ENCODE peak calls at places on chromosome 14, in seven cellular contexts. F, V, C, X, P, Z and N are unnamed samples.

GRCh38 chr14:69501362-69501964 is 16.9 kb downstream of the PLEKHD1 start:
- DNase-seq in F (peak), V (no peak), C (no peak), X (no peak), P (no peak), Z (no peak), N (no peak)

GRCh38 chr14:24875203-24875840 is 174.6 kb downstream of the STXBP6 start:
- DNase-seq in F (peak), V (no peak), C (no peak), X (no peak), P (no peak), Z (no peak), N (no peak)

GRCh38 chr14:105844047-105844630 is 317.8 kb downstream of the TMEM121 start:
- DNase-seq in F (no peak), V (no peak), C (peak), X (no peak), P (no peak), Z (no peak), N (no peak)

GRCh38 chr14:26113930-26114329 is 483.9 kb downstream of the NOVA1 start:
- DNase-seq in F (no peak), V (no peak), C (no peak), X (no peak), P (no peak), Z (no peak), N (no peak)

GRCh38 chr14:104263671-104264358 is 125.4 kb downstream of the KIF26A start:
- DNase-seq in F (no peak), V (no peak), C (peak), X (no peak), P (no peak), Z (no peak), N (no peak)

GRCh38 chr14:67532998-67533753 is at the start of gene PLEKHH1:
- DNase-seq in F (peak), V (peak), C (peak), X (peak), P (peak), Z (peak), N (peak)

GRCh38 chr14:82366803-82367202 is 833.1 kb upstream of the SEL1L start:
- DNase-seq in F (no peak), V (no peak), C (no peak), X (no peak), P (peak), Z (no peak), N (no peak)

GRCh38 chr14:40656301-40656700 is 950.4 kb upstream of the LRFN5 start:
- DNase-seq in F (no peak), V (no peak), C (no peak), X (no peak), P (no peak), Z (no peak), N (no peak)

GRCh38 chr14:58865520-58866281 is 227.9 kb downstream of the DACT1 start:
- DNase-seq in F (peak), V (no peak), C (no peak), X (peak), P (no peak), Z (no peak), N (peak)

GRCh38 chr14:90398315-90398811 is 1.5 kb downstream of the CALM1 start:
- DNase-seq in F (no peak), V (no peak), C (peak), X (peak), P (peak), Z (no peak), N (peak)

GRCh38 chr14:20580242-20580641 is 7.6 kb downstream of the RNASE11 start:
- DNase-seq in F (no peak), V (no peak), C (no peak), X (no peak), P (no peak), Z (no peak), N (no peak)
- H3K4ac ChIP-seq in F (no peak), V (no peak), C (no peak), X (no peak), P (no peak), Z (no peak), N (no peak)

DNA sequence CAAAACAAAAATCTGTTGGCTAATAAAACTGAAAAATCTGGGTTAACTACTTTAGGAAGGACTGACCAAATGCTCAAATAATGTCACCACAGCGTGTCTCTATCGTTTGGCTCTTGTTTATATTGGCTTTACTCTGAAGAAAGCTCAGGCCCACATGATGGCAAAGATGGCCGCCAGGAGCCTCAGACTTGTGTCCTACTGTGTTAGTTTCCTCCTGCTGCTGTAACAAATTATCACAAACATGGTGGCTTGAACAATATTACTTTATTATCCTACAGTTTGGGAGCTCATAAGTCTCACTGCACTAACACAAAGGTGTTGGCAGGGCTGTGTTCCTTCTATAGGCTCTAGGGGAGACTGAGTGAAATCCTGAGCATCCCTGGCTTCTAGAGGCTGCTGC is 303.0 kb downstream of the DAD1 start:
- DNase-seq in F (no peak), V (no peak), C (no peak), X (no peak), P (no peak), Z (no peak), N (no peak)
- H3K4ac ChIP-seq in F (no peak), V (no peak), C (no peak), X (no peak), P (no peak), Z (no peak), N (no peak)

DNA sequence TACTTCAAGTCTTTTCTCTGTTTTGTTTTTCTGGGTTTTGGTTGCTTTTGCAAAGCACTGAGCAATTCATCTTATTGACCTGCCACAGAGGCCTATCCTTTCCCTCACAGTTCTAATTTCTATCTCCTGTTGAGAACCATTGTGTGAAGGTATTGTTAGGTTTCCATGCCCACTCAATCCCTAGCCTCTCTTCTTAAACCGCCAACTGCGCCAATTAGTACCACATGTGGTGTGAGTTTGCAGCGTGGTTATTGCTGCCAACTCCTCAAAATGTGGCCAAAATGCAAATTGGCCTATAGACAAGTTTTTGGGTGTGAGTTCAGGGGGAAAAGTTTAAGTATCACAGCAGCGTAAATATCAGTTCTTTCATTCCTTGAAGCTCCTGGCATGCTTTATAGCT is 232.6 kb downstream of the FLRT2 start:
- DNase-seq in F (no peak), V (peak), C (no peak), X (no peak), P (no peak), Z (no peak), N (no peak)
- H3K4ac ChIP-seq in F (no peak), V (no peak), C (no peak), X (no peak), P (no peak), Z (no peak), N (no peak)

DNA sequence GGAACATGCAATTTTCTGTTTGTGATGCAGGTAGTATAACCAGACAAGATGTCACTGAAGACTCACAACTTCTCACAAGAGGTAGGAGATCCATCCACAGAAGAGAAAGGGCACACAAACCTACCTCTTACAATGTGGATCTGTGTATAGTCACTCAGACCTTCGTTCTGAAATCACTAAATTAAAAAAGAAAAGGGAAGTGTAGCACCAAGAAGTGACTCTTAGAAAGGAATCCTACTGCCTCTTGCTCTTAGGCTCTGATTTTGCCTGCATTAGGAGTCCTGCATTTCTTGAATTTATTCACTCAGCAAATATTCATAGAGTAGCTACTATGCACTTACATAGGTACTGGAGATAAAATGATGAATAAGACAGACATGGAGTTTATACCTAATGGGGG is 347.6 kb downstream of the BMP4 start:
- DNase-seq in F (no peak), V (no peak), C (no peak), X (no peak), P (no peak), Z (no peak), N (no peak)
- H3K4ac ChIP-seq in F (no peak), V (no peak), C (no peak), X (no peak), P (no peak), Z (no peak), N (no peak)

DNA sequence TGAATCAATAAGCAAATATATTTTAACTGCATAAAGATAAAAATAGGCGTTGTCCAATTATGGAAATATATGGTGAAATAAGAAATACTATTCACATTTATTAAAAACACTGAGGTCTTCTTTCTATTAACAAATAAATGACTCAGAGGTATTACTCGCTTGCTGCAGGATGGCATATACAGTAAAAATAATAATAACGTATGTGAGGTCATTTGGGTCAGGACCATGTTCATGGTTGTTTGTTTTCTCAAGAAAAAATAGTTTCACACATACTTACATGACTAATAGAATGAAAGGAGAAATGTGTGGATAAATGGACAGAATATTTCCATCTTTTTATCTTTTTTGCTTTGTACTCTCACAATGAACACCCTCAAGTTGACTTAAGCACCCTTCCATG is 46.5 kb upstream of the RTL1 start:
- DNase-seq in F (peak), V (no peak), C (no peak), X (no peak), P (no peak), Z (no peak), N (no peak)
- H3K4ac ChIP-seq in F (no peak), V (no peak), C (no peak), X (no peak), P (no peak), Z (no peak), N (no peak)

GRCh38 chr14:28779416-28779941 is 12.9 kb downstream of the FOXG1 start:
- DNase-seq in F (no peak), V (no peak), C (no peak), X (no peak), P (no peak), Z (no peak), N (no peak)
- H3K4ac ChIP-seq in F (no peak), V (no peak), C (no peak), X (no peak), P (no peak), Z (no peak), N (no peak)

DNA sequence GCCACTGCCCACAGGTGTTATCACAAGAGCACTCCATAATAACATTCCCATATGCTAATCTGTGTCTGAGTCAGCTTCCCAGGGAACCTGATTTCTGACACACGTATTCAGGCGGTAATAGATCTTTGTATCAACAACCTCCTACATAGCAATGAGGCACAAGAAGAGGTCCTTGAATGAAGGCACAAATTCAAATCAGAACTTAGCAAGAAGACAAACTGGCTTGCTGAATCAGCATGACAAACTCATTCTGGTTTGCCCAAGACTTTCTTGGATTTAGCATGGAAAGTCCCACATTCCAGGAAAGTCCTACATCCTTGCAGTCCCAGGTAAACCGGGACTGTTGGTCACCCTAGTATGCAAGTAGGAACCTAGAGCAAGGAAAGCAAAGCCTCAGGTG is 33.9 kb upstream of the RNU6-7 start:
- DNase-seq in F (no peak), V (no peak), C (no peak), X (peak), P (no peak), Z (no peak), N (no peak)
- H3K4ac ChIP-seq in F (no peak), V (no peak), C (no peak), X (no peak), P (no peak), Z (no peak), N (no peak)